ENCODE peak calls at places on chromosomes 6 and 20, in four cellular contexts. One of them, this sample, is unnamed.
A peak's percentile ranks its signal among the peaks of the same experiment; 100 is the strongest.

GRCh38 chr20:38149880-38150594 is 15.0 kb downstream of the TGM2 start:
- DNase-seq in sigmoid colon: no peak
- DNase-seq in heart left ventricle: no peak
- DNase-seq in HCT116: no peak
- DNase-seq in this sample: no peak

GRCh38 chr20:59632426-59633113 is 28.2 kb downstream of the PHACTR3 start:
- DNase-seq in sigmoid colon: peak; percentile 28
- DNase-seq in heart left ventricle: no peak
- DNase-seq in HCT116: no peak
- DNase-seq in this sample: no peak

GRCh38 chr20:63215101-63216040 is 560 bp downstream of the YTHDF1 start:
- DNase-seq in sigmoid colon: no peak
- DNase-seq in heart left ventricle: no peak
- DNase-seq in HCT116: no peak
- DNase-seq in this sample: no peak

GRCh38 chr6:26394289-26394688 is 7.8 kb upstream of the BTN3A1 start:
- DNase-seq in sigmoid colon: no peak
- DNase-seq in heart left ventricle: no peak
- DNase-seq in HCT116: peak; percentile 46
- DNase-seq in this sample: no peak

GRCh38 chr6:119479860-119480655 is 130.5 kb upstream of the MAN1A1 start:
- DNase-seq in sigmoid colon: no peak
- DNase-seq in heart left ventricle: no peak
- DNase-seq in HCT116: no peak
- DNase-seq in this sample: no peak

GRCh38 chr6:112470950-112471349 is 123.8 kb downstream of the RFPL4B start:
- DNase-seq in sigmoid colon: no peak
- DNase-seq in heart left ventricle: no peak
- DNase-seq in HCT116: no peak
- DNase-seq in this sample: no peak

GRCh38 chr6:25697537-25698340 is 45.7 kb downstream of the SCGN start:
- DNase-seq in sigmoid colon: no peak
- DNase-seq in heart left ventricle: no peak
- DNase-seq in HCT116: no peak
- DNase-seq in this sample: no peak

GRCh38 chr20:39778847-39779641 is 816.9 kb downstream of the DHX35 start:
- DNase-seq in sigmoid colon: no peak
- DNase-seq in heart left ventricle: no peak
- DNase-seq in HCT116: no peak
- DNase-seq in this sample: no peak

GRCh38 chr6:52584203-52584602 is 7.3 kb upstream of the TRAM2 start:
- DNase-seq in sigmoid colon: no peak
- DNase-seq in heart left ventricle: no peak
- DNase-seq in HCT116: no peak
- DNase-seq in this sample: no peak

GRCh38 chr6:35258858-35259193 is 709 bp upstream of the ZNF76 start:
- DNase-seq in sigmoid colon: peak; percentile 76
- DNase-seq in heart left ventricle: no peak
- DNase-seq in HCT116: peak; percentile 32
- DNase-seq in this sample: no peak

GRCh38 chr6:115891111-115891669 is 169.5 kb downstream of the FRK start:
- DNase-seq in sigmoid colon: no peak
- DNase-seq in heart left ventricle: no peak
- DNase-seq in HCT116: peak; percentile 15
- DNase-seq in this sample: no peak

GRCh38 chr6:83138758-83139157 is 54.3 kb downstream of the PGM3 start:
- DNase-seq in sigmoid colon: no peak
- DNase-seq in heart left ventricle: no peak
- DNase-seq in HCT116: no peak
- DNase-seq in this sample: no peak

GRCh38 chr6:137230547-137230946 is 11.4 kb upstream of the IFNGR1 start:
- DNase-seq in sigmoid colon: no peak
- DNase-seq in heart left ventricle: no peak
- DNase-seq in HCT116: no peak
- DNase-seq in this sample: no peak

GRCh38 chr6:10481101-10481500 is 40.0 kb upstream of the GCNT2 start:
- DNase-seq in sigmoid colon: no peak
- DNase-seq in heart left ventricle: no peak
- DNase-seq in HCT116: no peak
- DNase-seq in this sample: no peak

GRCh38 chr6:72861059-72861458 is 239.2 kb downstream of the KCNQ5 start:
- DNase-seq in sigmoid colon: no peak
- DNase-seq in heart left ventricle: no peak
- DNase-seq in HCT116: no peak
- DNase-seq in this sample: no peak

GRCh38 chr20:8616792-8617191 is 452.1 kb upstream of the PLCB4 start:
- DNase-seq in sigmoid colon: no peak
- DNase-seq in heart left ventricle: no peak
- DNase-seq in HCT116: no peak
- DNase-seq in this sample: no peak

GRCh38 chr20:32524871-32525501 is 60.1 kb downstream of the NOL4L start:
- DNase-seq in sigmoid colon: peak; percentile 93
- DNase-seq in heart left ventricle: peak; percentile 79
- DNase-seq in HCT116: no peak
- DNase-seq in this sample: peak; percentile 30

GRCh38 chr20:25207149-25207959 is 11.8 kb downstream of the ENTPD6 start:
- DNase-seq in sigmoid colon: no peak
- DNase-seq in heart left ventricle: no peak
- DNase-seq in HCT116: no peak
- DNase-seq in this sample: no peak

GRCh38 chr20:20498081-20498861 is 130.4 kb downstream of the INSM1 start:
- DNase-seq in sigmoid colon: no peak
- DNase-seq in heart left ventricle: no peak
- DNase-seq in HCT116: no peak
- DNase-seq in this sample: no peak

GRCh38 chr6:120681204-120681603 is 653.1 kb downstream of the TBC1D32 start:
- DNase-seq in sigmoid colon: no peak
- DNase-seq in heart left ventricle: no peak
- DNase-seq in HCT116: no peak
- DNase-seq in this sample: no peak

GRCh38 chr6:82095091-82095490 is 152.5 kb downstream of the IBTK start:
- DNase-seq in sigmoid colon: no peak
- DNase-seq in heart left ventricle: no peak
- DNase-seq in HCT116: no peak
- DNase-seq in this sample: no peak

GRCh38 chr6:26017567-26017966 is 55.0 kb downstream of the TRIM38 start:
- DNase-seq in sigmoid colon: peak; percentile 91
- DNase-seq in heart left ventricle: peak; percentile 70
- DNase-seq in HCT116: no peak
- DNase-seq in this sample: no peak

GRCh38 chr20:49615401-49616153 is 47.6 kb upstream of the PTGIS start:
- DNase-seq in sigmoid colon: no peak
- DNase-seq in heart left ventricle: peak; percentile 73
- DNase-seq in HCT116: no peak
- DNase-seq in this sample: peak; percentile 97

GRCh38 chr6:26576929-26577719 is 19.6 kb upstream of the ABT1 start:
- DNase-seq in sigmoid colon: no peak
- DNase-seq in heart left ventricle: peak; percentile 40
- DNase-seq in HCT116: peak; percentile 84
- DNase-seq in this sample: no peak

GRCh38 chr6:166515072-166515810 is 71.2 kb downstream of the RAMACL start:
- DNase-seq in sigmoid colon: no peak
- DNase-seq in heart left ventricle: no peak
- DNase-seq in HCT116: peak; percentile 55
- DNase-seq in this sample: no peak

GRCh38 chr6:112305795-112306194 is 41.3 kb upstream of the RFPL4B start:
- DNase-seq in sigmoid colon: no peak
- DNase-seq in heart left ventricle: no peak
- DNase-seq in HCT116: no peak
- DNase-seq in this sample: no peak

GRCh38 chr6:7050911-7051779 is 56.6 kb upstream of the RREB1 start:
- DNase-seq in sigmoid colon: peak; percentile 69
- DNase-seq in heart left ventricle: peak; percentile 49
- DNase-seq in HCT116: no peak
- DNase-seq in this sample: peak; percentile 44

GRCh38 chr20:50992336-50992732 is 30.6 kb downstream of the KCNG1 start:
- DNase-seq in sigmoid colon: no peak
- DNase-seq in heart left ventricle: no peak
- DNase-seq in HCT116: no peak
- DNase-seq in this sample: no peak

GRCh38 chr6:17600527-17601388 is 656 bp downstream of the FAM8A1 start:
- DNase-seq in sigmoid colon: peak; percentile 79
- DNase-seq in heart left ventricle: peak; percentile 62
- DNase-seq in HCT116: no peak
- DNase-seq in this sample: peak; percentile 49

GRCh38 chr6:75149253-75149652 is 56.6 kb downstream of the COL12A1 start:
- DNase-seq in sigmoid colon: no peak
- DNase-seq in heart left ventricle: no peak
- DNase-seq in HCT116: no peak
- DNase-seq in this sample: no peak

GRCh38 chr6:101818056-101818455 is 424.5 kb downstream of the GRIK2 start:
- DNase-seq in sigmoid colon: no peak
- DNase-seq in heart left ventricle: no peak
- DNase-seq in HCT116: no peak
- DNase-seq in this sample: no peak

GRCh38 chr6:68778356-68779020 is 143.4 kb downstream of the ADGRB3 start:
- DNase-seq in sigmoid colon: no peak
- DNase-seq in heart left ventricle: peak; percentile 28
- DNase-seq in HCT116: no peak
- DNase-seq in this sample: no peak

GRCh38 chr20:22160254-22160653 is 424.1 kb downstream of the FOXA2 start:
- DNase-seq in sigmoid colon: no peak
- DNase-seq in heart left ventricle: no peak
- DNase-seq in HCT116: no peak
- DNase-seq in this sample: no peak

GRCh38 chr6:103854059-103854458 is 1005.7 kb downstream of the HACE1 start:
- DNase-seq in sigmoid colon: no peak
- DNase-seq in heart left ventricle: no peak
- DNase-seq in HCT116: no peak
- DNase-seq in this sample: no peak

GRCh38 chr20:33370296-33370695 is 31.0 kb downstream of the CDK5RAP1 start:
- DNase-seq in sigmoid colon: no peak
- DNase-seq in heart left ventricle: no peak
- DNase-seq in HCT116: no peak
- DNase-seq in this sample: no peak

GRCh38 chr6:127186889-127187288 is 68.4 kb downstream of the RSPO3 start:
- DNase-seq in sigmoid colon: no peak
- DNase-seq in heart left ventricle: peak; percentile 45
- DNase-seq in HCT116: peak; percentile 37
- DNase-seq in this sample: peak; percentile 58
- TF ChIP-seq CTCF in sigmoid colon: no peak
- TF ChIP-seq CTCF in heart left ventricle: peak; percentile 50
- TF ChIP-seq CTCF in HCT116: peak; percentile 73
- TF ChIP-seq CTCF in this sample: peak; percentile 22

GRCh38 chr6:31353508-31353907 is 3.5 kb downstream of the HLA-B start:
- DNase-seq in sigmoid colon: no peak
- DNase-seq in heart left ventricle: no peak
- DNase-seq in HCT116: no peak
- DNase-seq in this sample: no peak
- H3K27me3 ChIP-seq in sigmoid colon: no peaks in the 10 kb centered on the region
- H3K27me3 ChIP-seq in heart left ventricle: no peaks in the 10 kb centered on the region
- H3K27me3 ChIP-seq in HCT116: no peaks in the 10 kb centered on the region
- H3K27me3 ChIP-seq in this sample: no peaks in the 10 kb centered on the region

GRCh38 chr6:135192256-135193174 is 11.4 kb downstream of the MYB start:
- DNase-seq in sigmoid colon: no peak
- DNase-seq in heart left ventricle: no peak
- DNase-seq in HCT116: no peak
- DNase-seq in this sample: no peak
- TF ChIP-seq POLR2A in sigmoid colon: no peak
- TF ChIP-seq POLR2A in heart left ventricle: no peak
- TF ChIP-seq POLR2A in HCT116: no peak
- TF ChIP-seq POLR2A in this sample: no peak

GRCh38 chr6:113859349-113860164 is 2.4 kb downstream of the MARCKS start:
- DNase-seq in sigmoid colon: peak; percentile 74
- DNase-seq in heart left ventricle: peak; percentile 44
- DNase-seq in HCT116: no peak
- DNase-seq in this sample: no peak
- TF ChIP-seq CTCF in sigmoid colon: no peak
- TF ChIP-seq CTCF in heart left ventricle: no peak
- TF ChIP-seq CTCF in HCT116: no peak
- TF ChIP-seq CTCF in this sample: no peak

GRCh38 chr6:152575186-152575585 is 62.0 kb downstream of the SYNE1 start:
- DNase-seq in sigmoid colon: no peak
- DNase-seq in heart left ventricle: no peak
- DNase-seq in HCT116: no peak
- DNase-seq in this sample: no peak
- H3K27me3 ChIP-seq in sigmoid colon: no peaks in the 10 kb centered on the region
- H3K27me3 ChIP-seq in heart left ventricle: no peaks in the 10 kb centered on the region
- H3K27me3 ChIP-seq in HCT116: no peaks in the 10 kb centered on the region
- H3K27me3 ChIP-seq in this sample: no peaks in the 10 kb centered on the region

GRCh38 chr6:133889557-133890301 is 816 bp downstream of the TCF21 start:
- DNase-seq in sigmoid colon: no peak
- DNase-seq in heart left ventricle: peak; percentile 37
- DNase-seq in HCT116: no peak
- DNase-seq in this sample: no peak
- TF ChIP-seq POLR2A in sigmoid colon: no peak
- TF ChIP-seq POLR2A in heart left ventricle: no peak
- TF ChIP-seq POLR2A in HCT116: no peak
- TF ChIP-seq POLR2A in this sample: no peak

GRCh38 chr20:35947489-35947888 is 6.8 kb downstream of the SCAND1 start:
- DNase-seq in sigmoid colon: no peak
- DNase-seq in heart left ventricle: no peak
- DNase-seq in HCT116: peak; percentile 42
- DNase-seq in this sample: no peak
- TF ChIP-seq CTCF in sigmoid colon: no peak
- TF ChIP-seq CTCF in heart left ventricle: no peak
- TF ChIP-seq CTCF in HCT116: peak; percentile 73
- TF ChIP-seq CTCF in this sample: no peak

DNA sequence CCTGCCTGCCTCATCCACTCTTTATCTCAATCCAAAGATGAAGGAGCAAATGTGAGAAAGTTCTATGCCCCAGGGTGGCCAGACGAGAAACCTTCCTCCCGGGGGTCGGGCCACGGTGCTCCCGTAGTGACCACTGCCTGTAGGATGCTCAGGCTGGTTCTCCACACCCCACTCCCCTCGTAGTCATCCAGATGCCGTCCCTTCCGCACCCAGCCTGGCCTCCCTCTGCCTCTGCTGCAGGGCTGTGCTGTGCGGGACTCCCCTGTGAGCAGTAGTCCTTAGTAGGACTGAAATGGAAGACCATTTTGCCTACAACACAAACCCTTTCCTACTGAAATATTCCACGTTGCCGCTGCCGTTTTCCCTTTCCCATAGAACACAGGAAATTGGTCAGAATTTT is 2.0 kb downstream of the TMC2 start:
- DNase-seq in sigmoid colon: no peak
- DNase-seq in heart left ventricle: no peak
- DNase-seq in HCT116: no peak
- DNase-seq in this sample: no peak
- H3K27me3 ChIP-seq in sigmoid colon: no peaks in the 10 kb centered on the region
- H3K27me3 ChIP-seq in heart left ventricle: peaks cover 55% of the 10 kb centered on the region
- H3K27me3 ChIP-seq in HCT116: peaks cover 15% of the 10 kb centered on the region
- H3K27me3 ChIP-seq in this sample: no peaks in the 10 kb centered on the region

GRCh38 chr6:14876778-14877613 is 368.9 kb upstream of the JARID2 start:
- DNase-seq in sigmoid colon: no peak
- DNase-seq in heart left ventricle: no peak
- DNase-seq in HCT116: no peak
- DNase-seq in this sample: no peak
- TF ChIP-seq POLR2A in sigmoid colon: no peak
- TF ChIP-seq POLR2A in heart left ventricle: no peak
- TF ChIP-seq POLR2A in HCT116: no peak
- TF ChIP-seq POLR2A in this sample: no peak